ENCODE peak calls at places on chromosomes 16 and 17, in ten cellular contexts. O is brain microvascular endothelial cell; C is GM23248; L is pancreas; P is CD8-positive, alpha-beta memory T cell; W is psoas muscle; F is substantia nigra; A is lower lobe of right lung; J is A549; D is thoracic aorta. V is an unnamed sample.

GRCh38 chr17:57445051-57445450 is 188.7 kb downstream of the MSI2 start:
- DNase-seq in O (no peak), C (no peak), L (no peak), P (no peak), W (no peak), F (no peak), A (no peak), J (peak), D (no peak), V (no peak)

GRCh38 chr16:47676628-47677177 is 215.6 kb downstream of the PHKB start:
- DNase-seq in O (no peak), C (no peak), L (no peak), P (no peak), W (no peak), F (no peak), A (no peak), J (no peak), D (no peak), V (no peak)

GRCh38 chr17:31564883-31565297 is 173.4 kb downstream of the RAB11FIP4 start:
- DNase-seq in O (no peak), C (peak), L (no peak), P (no peak), W (no peak), F (no peak), A (no peak), J (no peak), D (no peak), V (no peak)

GRCh38 chr16:1771072-1771863 is at the start of gene NME3:
- DNase-seq in O (peak), C (peak), L (peak), P (peak), W (peak), F (peak), A (peak), J (peak), D (no peak), V (peak)

GRCh38 chr17:76561332-76561731 is 21.5 kb downstream of the PRCD start:
- DNase-seq in O (no peak), C (peak), L (no peak), P (peak), W (no peak), F (no peak), A (no peak), J (no peak), D (no peak), V (no peak)

GRCh38 chr17:51079049-51079448 is 41.6 kb downstream of the SPAG9 start:
- DNase-seq in O (no peak), C (peak), L (no peak), P (no peak), W (no peak), F (no peak), A (no peak), J (no peak), D (no peak), V (no peak)

GRCh38 chr17:28635506-28635905 is 9.5 kb downstream of the BLTP2 start:
- DNase-seq in O (no peak), C (no peak), L (no peak), P (no peak), W (no peak), F (no peak), A (no peak), J (no peak), D (no peak), V (no peak)

GRCh38 chr17:6047966-6048365 is 22.2 kb upstream of the WSCD1 start:
- DNase-seq in O (no peak), C (no peak), L (no peak), P (no peak), W (no peak), F (no peak), A (no peak), J (no peak), D (no peak), V (no peak)

GRCh38 chr17:22514767-22515320 is 822.5 kb downstream of the KCNJ18 start:
- DNase-seq in O (no peak), C (no peak), L (no peak), P (no peak), W (no peak), F (no peak), A (no peak), J (no peak), D (no peak), V (no peak)

GRCh38 chr16:1183235-1183907 is 30.5 kb downstream of the CACNA1H start:
- DNase-seq in O (peak), C (peak), L (no peak), P (no peak), W (peak), F (peak), A (no peak), J (peak), D (no peak), V (peak)

GRCh38 chr17:29256735-29257466 is 10.2 kb downstream of the CRYBA1 start:
- DNase-seq in O (no peak), C (peak), L (no peak), P (no peak), W (no peak), F (no peak), A (no peak), J (no peak), D (no peak), V (no peak)

GRCh38 chr16:55043499-55043898 is 112.8 kb downstream of the IRX5 start:
- DNase-seq in O (no peak), C (no peak), L (no peak), P (no peak), W (no peak), F (no peak), A (no peak), J (no peak), D (no peak), V (no peak)

GRCh38 chr16:12846592-12846991 is 42.9 kb upstream of the CPPED1 start:
- DNase-seq in O (no peak), C (no peak), L (no peak), P (no peak), W (no peak), F (no peak), A (no peak), J (no peak), D (no peak), V (no peak)

GRCh38 chr17:14775761-14776492 is 475.0 kb downstream of the HS3ST3B1 start:
- DNase-seq in O (peak), C (peak), L (no peak), P (no peak), W (no peak), F (no peak), A (no peak), J (no peak), D (no peak), V (no peak)

GRCh38 chr17:38703742-38704644 is 1.1 kb upstream of the MLLT6 start:
- DNase-seq in O (no peak), C (peak), L (peak), P (peak), W (peak), F (peak), A (peak), J (no peak), D (no peak), V (peak)

GRCh38 chr16:15966420-15967222 is 17.2 kb downstream of the ABCC1 start:
- DNase-seq in O (peak), C (peak), L (no peak), P (peak), W (no peak), F (no peak), A (no peak), J (peak), D (no peak), V (no peak)

GRCh38 chr16:68273896-68274295 is 9.6 kb downstream of the SLC7A6 start:
- DNase-seq in O (no peak), C (no peak), L (no peak), P (no peak), W (no peak), F (no peak), A (no peak), J (no peak), D (no peak), V (no peak)

GRCh38 chr17:49518346-49519078 is 23.4 kb downstream of the NGFR start:
- DNase-seq in O (no peak), C (no peak), L (no peak), P (no peak), W (no peak), F (no peak), A (no peak), J (no peak), D (no peak), V (no peak)

GRCh38 chr17:68457168-68457538 is at the start of gene WIPI1:
- DNase-seq in O (no peak), C (no peak), L (peak), P (no peak), W (no peak), F (peak), A (peak), J (no peak), D (no peak), V (peak)

GRCh38 chr17:80424878-80425765 is 10.2 kb downstream of the ENDOV start:
- DNase-seq in O (no peak), C (no peak), L (peak), P (no peak), W (no peak), F (no peak), A (peak), J (no peak), D (no peak), V (peak)

GRCh38 chr17:64063766-64064224 is 43.4 kb upstream of the ICAM2 start:
- DNase-seq in O (peak), C (peak), L (peak), P (peak), W (peak), F (no peak), A (peak), J (peak), D (no peak), V (peak)

GRCh38 chr17:8997994-8998628 is 23.2 kb upstream of the NTN1 start:
- DNase-seq in O (peak), C (peak), L (peak), P (peak), W (peak), F (no peak), A (peak), J (peak), D (no peak), V (no peak)

GRCh38 chr16:58461640-58462039 is 38.3 kb upstream of the NDRG4 start:
- DNase-seq in O (no peak), C (no peak), L (no peak), P (no peak), W (no peak), F (no peak), A (no peak), J (no peak), D (no peak), V (no peak)

GRCh38 chr17:51270675-51271074 is 10.3 kb downstream of the UTP18 start:
- DNase-seq in O (no peak), C (no peak), L (no peak), P (no peak), W (no peak), F (no peak), A (no peak), J (no peak), D (no peak), V (no peak)

GRCh38 chr17:79622201-79622601 is 11.3 kb upstream of the RBFOX3 start:
- DNase-seq in O (no peak), C (no peak), L (peak), P (peak), W (no peak), F (peak), A (peak), J (no peak), D (no peak), V (peak)

GRCh38 chr16:543301-544164 is 16.0 kb downstream of the CAPN15 start:
- DNase-seq in O (no peak), C (no peak), L (no peak), P (no peak), W (no peak), F (peak), A (no peak), J (no peak), D (no peak), V (no peak)

GRCh38 chr16:24645739-24646645 is 83.5 kb upstream of the TNRC6A start:
- DNase-seq in O (peak), C (peak), L (no peak), P (no peak), W (no peak), F (peak), A (no peak), J (peak), D (peak), V (no peak)

GRCh38 chr16:85592700-85593502 is 20.2 kb upstream of the GSE1 start:
- DNase-seq in O (no peak), C (peak), L (no peak), P (no peak), W (no peak), F (no peak), A (no peak), J (no peak), D (no peak), V (no peak)
- H3K27ac ChIP-seq in O (no peak), C (no peak), L (no peak), P (no peak), W (no peak), F (no peak), A (no peak), J (no peak), D (no peak), V (no peak)

DNA sequence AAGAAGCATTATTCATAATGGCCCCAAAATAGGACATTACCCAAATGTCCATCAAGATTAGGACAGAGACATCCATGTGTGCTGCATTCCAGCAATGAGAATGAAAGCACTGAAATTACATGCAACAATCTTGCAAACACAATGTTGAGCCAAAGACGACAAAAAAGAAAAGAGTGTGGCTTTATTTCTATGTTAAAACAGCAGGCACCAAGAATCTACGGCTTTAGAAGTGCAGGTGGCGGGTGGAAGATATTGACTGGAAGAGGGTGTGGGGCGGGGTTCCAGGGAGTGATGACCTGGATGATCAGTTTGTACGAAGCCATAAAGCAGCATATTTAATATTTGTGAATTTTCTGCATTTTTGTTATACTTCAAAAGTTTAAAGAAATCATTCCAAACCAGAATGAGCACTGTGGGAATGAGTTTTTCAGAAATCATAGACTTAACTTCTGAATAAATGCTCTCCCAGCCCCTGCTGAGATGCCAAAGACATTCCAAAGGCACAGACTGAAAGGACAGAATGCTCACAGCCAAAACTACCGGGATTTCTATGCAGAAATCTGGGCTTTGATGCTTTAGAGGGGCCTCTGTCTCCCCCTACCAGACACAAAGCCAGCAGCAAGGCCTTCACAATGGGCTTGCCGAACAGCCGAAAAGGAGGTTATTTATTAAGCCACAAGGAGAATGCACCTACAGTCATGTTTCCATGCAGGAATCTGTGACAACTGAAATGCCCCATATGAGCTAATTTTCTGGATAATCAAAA is 361.6 kb downstream of the GRIN2A start:
- DNase-seq in O (no peak), C (no peak), L (no peak), P (no peak), W (no peak), F (no peak), A (no peak), J (no peak), D (no peak), V (no peak)
- H3K27ac ChIP-seq in O (no peak), C (no peak), L (no peak), P (no peak), W (no peak), F (peak), A (no peak), J (no peak), D (no peak), V (no peak)

GRCh38 chr17:75063201-75063600 is 16.2 kb downstream of the KCTD2 start:
- DNase-seq in O (no peak), C (no peak), L (peak), P (no peak), W (no peak), F (no peak), A (no peak), J (no peak), D (no peak), V (no peak)

GRCh38 chr17:75060434-75061054 is 13.5 kb downstream of the KCTD2 start:
- DNase-seq in O (no peak), C (no peak), L (peak), P (no peak), W (peak), F (peak), A (no peak), J (no peak), D (no peak), V (no peak)

GRCh38 chr17:75061618-75062017 is 14.6 kb downstream of the KCTD2 start:
- DNase-seq in O (no peak), C (no peak), L (peak), P (no peak), W (no peak), F (no peak), A (no peak), J (no peak), D (no peak), V (no peak)

GRCh38 chr17:75061055-75061438 is 14.0 kb downstream of the KCTD2 start:
- DNase-seq in O (no peak), C (no peak), L (peak), P (no peak), W (no peak), F (no peak), A (no peak), J (no peak), D (no peak), V (no peak)

DNA sequence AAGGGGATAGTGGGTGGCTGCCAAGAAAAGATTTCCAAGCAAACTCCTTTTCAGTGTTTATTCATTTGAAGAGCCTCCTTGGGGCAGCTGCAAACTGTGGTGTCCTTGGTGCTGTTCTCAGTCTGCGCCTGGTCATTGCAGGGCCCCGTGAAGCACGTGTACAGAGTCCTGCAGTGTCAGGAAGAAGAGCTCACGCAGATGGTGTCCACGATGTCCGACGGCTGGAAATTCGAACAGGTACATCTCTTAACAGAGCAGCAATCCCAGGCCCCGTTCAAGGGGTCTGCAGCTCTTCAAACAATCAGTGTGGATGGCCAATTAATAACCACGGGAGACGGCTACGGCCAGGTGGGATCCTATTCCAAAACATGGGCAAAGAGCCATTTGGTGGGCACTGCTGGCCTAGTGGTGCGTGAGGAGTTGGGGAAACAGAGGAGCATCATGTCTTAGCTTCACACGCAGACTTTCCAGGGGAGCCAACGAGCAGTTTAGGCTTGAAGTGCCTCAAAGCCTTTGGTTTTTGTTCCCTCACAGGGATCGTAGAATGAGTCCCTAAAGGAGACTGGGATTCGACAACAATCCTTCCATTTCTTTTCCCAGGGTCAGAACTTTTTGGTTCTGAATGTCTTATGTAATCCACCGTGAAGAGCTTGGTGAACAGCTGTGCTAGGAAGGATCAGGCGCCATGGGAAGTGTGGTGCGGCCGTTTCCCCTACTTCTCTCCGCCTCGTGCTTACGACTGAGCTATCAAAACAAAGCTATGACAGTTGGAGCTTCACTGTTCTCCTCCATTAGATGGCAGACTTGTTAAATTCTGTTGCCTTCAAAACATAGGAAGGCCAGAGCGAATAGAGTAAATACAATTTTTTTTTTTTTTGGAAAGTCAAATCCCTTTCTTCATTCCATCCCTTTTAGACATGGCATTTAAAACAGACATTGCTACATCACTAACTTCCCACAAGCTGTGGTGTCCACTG is 12.6 kb downstream of the KCTD2 start:
- DNase-seq in O (peak), C (peak), L (peak), P (no peak), W (no peak), F (no peak), A (no peak), J (no peak), D (no peak), V (peak)
- H3K27ac ChIP-seq in O (no peak), C (peak), L (no peak), P (no peak), W (peak), F (peak), A (peak), J (no peak), D (no peak), V (peak)

DNA sequence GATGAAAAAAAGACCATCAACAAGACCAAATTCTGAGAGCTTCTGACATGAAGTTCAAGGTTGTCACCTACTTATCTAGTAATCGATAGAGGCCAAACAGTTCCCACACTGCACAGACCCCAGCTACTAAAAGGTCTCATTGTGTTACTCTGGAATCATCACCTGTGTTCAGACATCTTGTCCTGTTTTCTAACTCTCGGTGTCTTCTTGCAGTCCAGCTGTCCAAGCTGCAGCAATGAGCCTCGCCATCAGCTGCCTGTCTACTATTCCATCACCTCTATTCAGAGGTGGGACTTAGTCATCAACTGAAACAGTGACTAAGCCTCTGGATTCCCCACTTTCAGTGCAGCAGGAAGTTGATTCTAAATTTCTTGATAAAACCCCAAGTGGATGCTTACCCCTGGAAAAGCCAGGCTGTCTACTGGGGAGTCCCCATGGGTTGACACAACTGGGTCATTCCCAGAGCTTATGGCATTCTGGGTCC is 46.7 kb downstream of the HNF1B start:
- DNase-seq in O (peak), C (peak), L (no peak), P (no peak), W (no peak), F (no peak), A (no peak), J (peak), D (no peak), V (no peak)
- H3K27ac ChIP-seq in O (no peak), C (no peak), L (peak), P (no peak), W (no peak), F (no peak), A (no peak), J (peak), D (no peak), V (no peak)

GRCh38 chr16:85195271-85195647 is 83.0 kb upstream of the CIBAR2 start:
- DNase-seq in O (no peak), C (no peak), L (peak), P (no peak), W (no peak), F (no peak), A (no peak), J (no peak), D (no peak), V (no peak)
- H3K27ac ChIP-seq in O (no peak), C (no peak), L (no peak), P (no peak), W (no peak), F (no peak), A (no peak), J (no peak), D (no peak), V (peak)

DNA sequence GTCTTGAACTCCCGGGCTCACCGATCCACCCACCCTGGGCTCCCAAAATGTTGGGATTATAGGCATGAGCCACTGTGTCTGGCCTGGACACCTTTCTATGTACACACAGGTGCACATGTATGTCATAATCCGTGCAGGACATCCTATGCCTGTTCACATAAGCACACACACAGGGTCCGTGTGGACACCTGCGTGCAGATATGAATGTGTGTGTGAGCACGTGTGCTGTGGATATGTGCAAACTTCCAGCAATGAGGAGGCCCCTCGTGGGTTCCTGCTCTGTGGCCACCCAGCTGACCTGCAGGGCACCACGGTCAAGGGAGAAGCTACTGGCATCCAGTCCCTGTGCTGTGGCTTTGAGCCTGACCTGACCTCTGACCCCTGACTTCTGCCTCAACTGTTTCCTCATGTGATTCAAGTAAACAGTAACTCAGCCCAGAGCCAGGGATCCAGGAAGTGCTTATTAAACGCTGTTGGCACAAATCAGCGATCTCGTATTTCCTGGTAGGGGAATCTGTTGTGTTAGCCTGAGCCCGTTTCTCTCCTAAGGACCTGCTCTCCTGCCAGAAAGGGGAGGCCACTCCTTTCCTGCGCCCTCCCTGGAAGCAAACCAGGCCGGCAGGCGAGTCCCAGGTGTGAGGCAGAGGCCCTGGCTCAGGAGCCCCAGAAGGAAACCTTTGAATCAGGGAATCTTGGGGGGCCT is 6.5 kb downstream of the CPNE7 start:
- DNase-seq in O (no peak), C (peak), L (no peak), P (no peak), W (no peak), F (no peak), A (no peak), J (no peak), D (no peak), V (no peak)
- H3K27ac ChIP-seq in O (peak), C (peak), L (peak), P (no peak), W (no peak), F (no peak), A (peak), J (peak), D (no peak), V (no peak)

V was measured in ovary.